ENCODE peak calls at places on chromosomes 6 and 20, in seven cellular contexts. D, R, Z, G, P, B and S are unnamed samples.

GRCh38 chr6:52543729-52544324 is 33.0 kb downstream of the TRAM2 start:
- DNase-seq in D (no peak), Z (no peak), B (no peak), R (no peak), G (peak; percentile 48), P (no peak), S (no peak)

GRCh38 chr6:98836025-98836961 is 1.9 kb downstream of the POU3F2 start:
- DNase-seq in B (no peak), P (peak; percentile 42), G (no peak), D (peak; percentile 41), Z (no peak), R (no peak), S (no peak)

GRCh38 chr20:57066126-57066900 is 200.1 kb downstream of the BMP7 start:
- DNase-seq in R (no peak), B (peak; percentile 2), P (no peak), G (no peak), Z (no peak), D (no peak), S (no peak)

GRCh38 chr6:163490826-163491577 is 76.5 kb downstream of the QKI start:
- DNase-seq in R (peak; percentile 88), B (peak; percentile 85), G (no peak), P (no peak), D (no peak), Z (no peak), S (no peak)

GRCh38 chr6:55239099-55239498 is 64.8 kb downstream of the HCRTR2 start:
- DNase-seq in B (no peak), D (no peak), R (no peak), Z (no peak), P (no peak), G (no peak), S (no peak)

GRCh38 chr6:31738048-31738979 is 1.5 kb upstream of the MSH5 start:
- DNase-seq in P (peak; percentile 91), Z (no peak), D (no peak), R (peak; percentile 89), G (no peak), B (no peak), S (no peak)

GRCh38 chr20:24693466-24694156 is 224.2 kb downstream of the SYNDIG1 start:
- DNase-seq in P (no peak), G (no peak), D (no peak), Z (no peak), B (peak; percentile 38), R (peak; percentile 15), S (no peak)

GRCh38 chr20:64140421-64140820 is 23.8 kb upstream of the MYT1 start:
- DNase-seq in D (no peak), B (peak; percentile 43), P (no peak), G (no peak), R (no peak), Z (no peak), S (no peak)

GRCh38 chr6:16749516-16750485 is 11.5 kb downstream of the ATXN1 start:
- DNase-seq in G (no peak), B (no peak), P (no peak), D (no peak), Z (no peak), R (no peak), S (no peak)

GRCh38 chr6:63804381-63804956 is 168.9 kb downstream of the PHF3 start:
- DNase-seq in P (no peak), R (no peak), G (peak; percentile 48), D (no peak), Z (no peak), B (no peak), S (no peak)

GRCh38 chr20:34798871-34799270 is 26.6 kb downstream of the NCOA6 start:
- DNase-seq in Z (no peak), G (no peak), P (no peak), B (no peak), D (no peak), R (no peak), S (no peak)

GRCh38 chr20:3172933-3173581 is at the start of gene LZTS3:
- DNase-seq in Z (no peak), P (peak; percentile 81), R (peak; percentile 71), D (peak; percentile 94), B (peak; percentile 92), G (no peak), S (no peak)

GRCh38 chr20:15476781-15477180 is 1096.5 kb downstream of the KIF16B start:
- DNase-seq in D (no peak), B (no peak), G (no peak), Z (no peak), P (no peak), R (no peak), S (no peak)

GRCh38 chr20:15487682-15488081 is 1085.6 kb downstream of the KIF16B start:
- DNase-seq in R (no peak), Z (no peak), P (no peak), G (no peak), B (no peak), D (no peak), S (no peak)

GRCh38 chr20:15487030-15487429 is 1086.2 kb downstream of the KIF16B start:
- DNase-seq in P (no peak), R (no peak), B (no peak), D (no peak), G (no peak), Z (no peak), S (no peak)

GRCh38 chr20:15482525-15482924 is 1090.7 kb downstream of the KIF16B start:
- DNase-seq in P (no peak), R (no peak), Z (no peak), D (no peak), B (no peak), G (no peak), S (no peak)
- TF ChIP-seq CTCF in P (no peak), R (no peak), Z (no peak), D (no peak), B (no peak), G (no peak), S (no peak)

DNA sequence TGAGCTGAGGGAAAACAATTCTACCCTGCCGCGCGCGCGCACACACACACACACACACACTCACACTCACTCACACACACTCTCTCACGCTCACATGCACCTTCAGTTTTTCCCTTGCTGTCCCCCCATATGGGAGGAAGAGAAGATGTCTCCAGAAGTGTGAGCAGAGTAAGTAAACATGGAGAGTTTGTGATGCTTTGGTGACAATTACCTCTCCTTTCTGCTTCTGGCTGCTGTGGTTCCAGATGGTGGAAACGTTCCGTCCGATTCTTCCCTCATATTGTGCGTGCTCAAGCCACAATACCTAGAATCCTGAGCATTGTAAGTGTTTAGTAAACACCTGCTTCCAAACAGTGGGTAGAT is 86.7 kb downstream of the LINC00237 start:
- DNase-seq in B (no peak), D (no peak), Z (no peak), R (no peak), G (no peak), P (no peak), S (no peak)
- H3K4me1 ChIP-seq in B (no peaks in the 10 kb centered on the region), D (no peaks in the 10 kb centered on the region), Z (peaks cover 7% of the 10 kb centered on the region), R (no peaks in the 10 kb centered on the region), G (no peaks in the 10 kb centered on the region), P (peaks cover 5% of the 10 kb centered on the region), S (no peaks in the 10 kb centered on the region)

GRCh38 chr6:13398421-13398994 is 70.2 kb upstream of the TBC1D7 start:
- DNase-seq in P (no peak), B (no peak), G (no peak), R (no peak), D (no peak), Z (no peak), S (no peak)

GRCh38 chr6:13398081-13398406 is 69.7 kb upstream of the TBC1D7 start:
- DNase-seq in G (no peak), D (no peak), B (no peak), P (no peak), Z (no peak), R (no peak), S (no peak)

GRCh38 chr6:13396241-13396792 is 68.0 kb upstream of the TBC1D7 start:
- DNase-seq in D (no peak), G (no peak), Z (no peak), R (no peak), B (no peak), P (no peak), S (no peak)

GRCh38 chr6:13397359-13398080 is 69.2 kb upstream of the TBC1D7 start:
- DNase-seq in B (no peak), D (no peak), R (no peak), Z (no peak), P (no peak), G (no peak), S (no peak)

GRCh38 chr6:13395272-13396237 is 67.2 kb upstream of the TBC1D7 start:
- DNase-seq in B (peak; percentile 85), P (peak; percentile 85), Z (no peak), G (no peak), D (no peak), R (peak; percentile 92), S (no peak)
- TF ChIP-seq POLR2AphosphoS5 in B (no peak), P (peak; percentile 91), Z (no peak), G (no peak), D (peak; percentile 29), R (no peak), S (no peak)

GRCh38 chr6:104201557-104201956 is 658.2 kb downstream of the HACE1 start:
- DNase-seq in D (no peak), Z (no peak), G (no peak), R (no peak), P (no peak), B (no peak), S (no peak)
- TF ChIP-seq CTCF in D (no peak), Z (no peak), G (no peak), R (no peak), P (no peak), B (no peak), S (no peak)

GRCh38 chr20:54950285-54950684 is 474.9 kb downstream of the DOK5 start:
- DNase-seq in D (no peak), Z (no peak), G (no peak), B (no peak), R (no peak), P (no peak), S (no peak)
- H3K4me1 ChIP-seq in D (no peaks in the 10 kb centered on the region), Z (no peaks in the 10 kb centered on the region), G (no peaks in the 10 kb centered on the region), B (no peaks in the 10 kb centered on the region), R (no peaks in the 10 kb centered on the region), P (no peaks in the 10 kb centered on the region), S (no peaks in the 10 kb centered on the region)

GRCh38 chr6:123926000-123926399 is 122.3 kb downstream of the NKAIN2 start:
- DNase-seq in D (no peak), R (no peak), Z (no peak), G (no peak), P (no peak), B (no peak), S (no peak)
- TF ChIP-seq POLR2AphosphoS5 in D (no peak), R (no peak), Z (no peak), G (no peak), P (no peak), B (no peak), S (no peak)